ENCODE peak calls at places on chromosomes 2 and 18, in six cellular contexts. I is sigmoid colon, N is colonic mucosa, L is fibroblast of mammary gland, E is Peyer's patch, X is cardiac muscle cell. W is an unnamed sample.

GRCh38 chr2:19048593-19049264 is 309.7 kb downstream of the OSR1 start:
- DNase-seq in L (peak; percentile 45), X (peak; percentile 66), E (no peak), I (no peak), N (peak; percentile 76), W (no peak)

GRCh38 chr2:11389551-11390528 is 45.4 kb upstream of the ROCK2 start:
- DNase-seq in I (no peak), X (peak; percentile 87), N (peak; percentile 80), L (no peak), E (peak; percentile 65), W (peak; percentile 35)

GRCh38 chr2:189569295-189569925 is 11.2 kb downstream of the SLC40A1 start:
- DNase-seq in I (no peak), X (peak; percentile 35), N (no peak), L (no peak), E (no peak), W (no peak)

GRCh38 chr18:45677408-45677807 is 46.6 kb upstream of the SLC14A1 start:
- DNase-seq in E (no peak), I (no peak), X (no peak), L (no peak), N (no peak), W (no peak)

GRCh38 chr2:162258686-162259085 is 15.4 kb upstream of the FAP start:
- DNase-seq in I (no peak), L (peak; percentile 80), E (no peak), N (no peak), X (peak; percentile 44), W (peak; percentile 91)

GRCh38 chr2:137947714-137948336 is 16.4 kb upstream of the HNMT start:
- DNase-seq in L (peak; percentile 80), X (peak; percentile 83), N (peak; percentile 83), I (peak; percentile 74), E (peak; percentile 85), W (peak; percentile 54)

GRCh38 chr2:231182500-231182899 is 15.9 kb upstream of the ARMC9 start:
- DNase-seq in I (no peak), X (no peak), E (no peak), N (no peak), L (no peak), W (no peak)

GRCh38 chr2:48107326-48107925 is 201.1 kb upstream of the FBXO11 start:
- DNase-seq in N (no peak), I (no peak), E (no peak), X (peak; percentile 81), L (peak; percentile 79), W (peak; percentile 82)

GRCh38 chr2:19409001-19409400 is 50.6 kb upstream of the OSR1 start:
- DNase-seq in E (no peak), N (no peak), X (peak; percentile 58), L (no peak), I (no peak), W (no peak)

GRCh38 chr2:144686518-144687215 is 166.7 kb upstream of the ZEB2 start:
- DNase-seq in L (no peak), I (no peak), N (no peak), X (no peak), E (no peak), W (no peak)

GRCh38 chr2:69926849-69927515 is 12.1 kb downstream of the MXD1 start:
- DNase-seq in N (no peak), X (peak; percentile 95), I (no peak), L (peak; percentile 59), E (no peak), W (peak; percentile 45)

GRCh38 chr2:10333247-10333613 is 30.5 kb downstream of the HPCAL1 start:
- DNase-seq in X (no peak), I (no peak), E (no peak), N (no peak), L (no peak), W (no peak)

GRCh38 chr18:57209697-57210096 is 62.8 kb downstream of the BOD1L2 start:
- DNase-seq in E (no peak), N (no peak), X (no peak), I (no peak), L (no peak), W (no peak)

GRCh38 chr2:26681656-26682055 is 10.9 kb upstream of the KCNK3 start:
- DNase-seq in X (no peak), L (no peak), I (peak; percentile 25), E (no peak), N (no peak), W (no peak)

GRCh38 chr18:10320848-10321247 is 133.6 kb upstream of the APCDD1 start:
- DNase-seq in N (no peak), X (peak; percentile 60), E (no peak), L (peak; percentile 85), I (no peak), W (peak; percentile 80)

GRCh38 chr2:131400849-131401248 is 36.9 kb upstream of the RAB6D start:
- DNase-seq in X (no peak), L (no peak), E (no peak), I (no peak), N (no peak), W (no peak)

GRCh38 chr2:215003001-215003400 is 135.4 kb downstream of the ABCA12 start:
- DNase-seq in N (no peak), X (peak; percentile 46), I (no peak), E (no peak), L (peak; percentile 38), W (no peak)

GRCh38 chr2:219505585-219505984 is 6.9 kb downstream of the GMPPA start:
- DNase-seq in N (no peak), L (no peak), X (no peak), E (no peak), I (no peak), W (no peak)

GRCh38 chr2:159185401-159186130 is 100.9 kb downstream of the WDSUB1 start:
- DNase-seq in N (no peak), L (peak; percentile 41), X (peak; percentile 65), I (no peak), E (no peak), W (peak; percentile 37)

GRCh38 chr2:118845005-118845842 is 2.2 kb downstream of the EN1 start:
- DNase-seq in L (no peak), N (no peak), I (no peak), E (peak; percentile 25), X (no peak), W (no peak)

GRCh38 chr2:19207452-19207851 is 151.0 kb downstream of the OSR1 start:
- DNase-seq in L (no peak), E (no peak), N (no peak), I (no peak), X (peak; percentile 27), W (no peak)

GRCh38 chr2:178479275-178479616 is 846 bp upstream of the FKBP7 start:
- DNase-seq in E (no peak), X (no peak), L (no peak), N (no peak), I (no peak), W (no peak)
- H3K4me3 ChIP-seq in E (peak overlapping the region; percentile 47), X (no peak overlapping the region), L (no peak overlapping the region), N (peak overlapping the region; percentile 42), I (peak overlapping the region; percentile 61), W (peak overlapping the region; percentile 91)

GRCh38 chr2:16034975-16035746 is 94.8 kb downstream of the MYCN start:
- DNase-seq in N (no peak), I (no peak), L (no peak), E (no peak), X (no peak), W (no peak)

GRCh38 chr2:16035747-16036745 is 95.7 kb downstream of the MYCN start:
- DNase-seq in X (no peak), L (no peak), I (no peak), E (no peak), N (no peak), W (no peak)

GRCh38 chr2:16032282-16033031 is 92.1 kb downstream of the MYCN start:
- DNase-seq in X (no peak), L (no peak), E (no peak), N (no peak), I (no peak), W (no peak)

GRCh38 chr2:16033032-16033293 is 92.6 kb downstream of the MYCN start:
- DNase-seq in L (no peak), X (no peak), E (no peak), N (no peak), I (no peak), W (no peak)

GRCh38 chr2:16034151-16034974 is 94.0 kb downstream of the MYCN start:
- DNase-seq in X (no peak), L (no peak), E (no peak), N (no peak), I (no peak), W (no peak)
- TF ChIP-seq CTCF in X (no peak), L (no peak), E (no peak), N (no peak), I (no peak), W (no peak)

GRCh38 chr2:56589820-56590219 is 406.0 kb downstream of the CCDC85A start:
- DNase-seq in X (no peak), E (no peak), N (no peak), I (no peak), L (no peak), W (no peak)

GRCh38 chr2:56582570-56582969 is 398.8 kb downstream of the CCDC85A start:
- DNase-seq in E (no peak), N (no peak), I (no peak), X (no peak), L (no peak), W (no peak)

GRCh38 chr2:56583796-56584313 is 400.1 kb downstream of the CCDC85A start:
- DNase-seq in E (no peak), I (no peak), X (no peak), L (no peak), N (no peak), W (no peak)

GRCh38 chr2:56589194-56589593 is 405.4 kb downstream of the CCDC85A start:
- DNase-seq in I (no peak), N (no peak), L (no peak), X (no peak), E (no peak), W (no peak)

GRCh38 chr2:56587456-56587855 is 403.7 kb downstream of the CCDC85A start:
- DNase-seq in L (peak; percentile 1), E (no peak), I (no peak), X (no peak), N (no peak), W (no peak)
- H3K4me3 ChIP-seq in L (no peak overlapping the region), E (no peak overlapping the region), I (no peak overlapping the region), X (no peak overlapping the region), N (no peak overlapping the region), W (no peak overlapping the region)

GRCh38 chr2:239128706-239129105 is 272.1 kb downstream of the HDAC4 start:
- DNase-seq in I (no peak), X (no peak), L (no peak), N (no peak), E (no peak), W (no peak)

GRCh38 chr2:239130041-239130440 is 270.8 kb downstream of the HDAC4 start:
- DNase-seq in L (no peak), E (no peak), N (no peak), I (no peak), X (no peak), W (no peak)

GRCh38 chr2:239125726-239126675 is 274.8 kb downstream of the HDAC4 start:
- DNase-seq in N (no peak), L (no peak), I (no peak), X (no peak), E (no peak), W (no peak)

GRCh38 chr2:239129147-239129896 is 271.5 kb downstream of the HDAC4 start:
- DNase-seq in E (no peak), L (no peak), X (no peak), N (no peak), I (no peak), W (peak; percentile 28)

DNA sequence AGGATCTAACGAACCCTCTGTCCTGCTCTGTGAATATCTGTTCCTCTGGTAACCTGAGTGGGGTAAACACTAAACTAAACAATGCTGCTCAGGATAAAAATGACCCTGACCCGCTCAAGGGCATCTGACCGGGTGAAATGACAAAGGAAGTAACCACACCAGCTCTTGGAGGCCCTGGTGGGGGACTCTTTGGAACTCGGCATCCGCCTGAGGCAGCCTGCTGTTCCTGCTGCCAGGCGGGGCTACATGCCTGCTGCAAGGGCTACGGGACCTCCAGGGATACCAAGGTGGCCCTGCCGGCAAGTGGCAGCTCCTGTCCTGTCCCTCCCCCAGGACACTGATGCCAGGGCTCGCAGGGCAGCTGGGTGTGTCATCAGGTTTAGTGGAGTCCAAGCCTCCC is 273.3 kb downstream of the HDAC4 start:
- DNase-seq in E (no peak), I (no peak), X (no peak), N (no peak), L (no peak), W (no peak)
- TF ChIP-seq CTCF in E (no peak), I (no peak), X (no peak), N (no peak), L (no peak), W (no peak)